ENCODE peak calls at places on chromosome 11, in four cellular contexts. One of them, this sample, is unnamed.

GRCh38 chr11:133931449-133932060 is 25.2 kb downstream of the IGSF9B start:
- DNase-seq in C1 segment of cervical spinal cord: no peak
- DNase-seq in activated CD8-positive, alpha-beta memory T cell treated with anti-CD3 and anti-CD28 coated beads for 1 hour: no peak
- DNase-seq in neuronal stem cell: no peak
- DNase-seq in this sample: no peak

GRCh38 chr11:124717421-124717785 is 22.3 kb upstream of the NRGN start:
- DNase-seq in C1 segment of cervical spinal cord: no peak
- DNase-seq in activated CD8-positive, alpha-beta memory T cell treated with anti-CD3 and anti-CD28 coated beads for 1 hour: no peak
- DNase-seq in neuronal stem cell: no peak
- DNase-seq in this sample: no peak

GRCh38 chr11:69617682-69618081 is 23.3 kb upstream of the CCND1 start:
- DNase-seq in C1 segment of cervical spinal cord: no peak
- DNase-seq in activated CD8-positive, alpha-beta memory T cell treated with anti-CD3 and anti-CD28 coated beads for 1 hour: no peak
- DNase-seq in neuronal stem cell: no peak
- DNase-seq in this sample: no peak

GRCh38 chr11:128877726-128878125 is 10.6 kb upstream of the KCNJ1 start:
- DNase-seq in C1 segment of cervical spinal cord: no peak
- DNase-seq in activated CD8-positive, alpha-beta memory T cell treated with anti-CD3 and anti-CD28 coated beads for 1 hour: no peak
- DNase-seq in neuronal stem cell: no peak
- DNase-seq in this sample: no peak

GRCh38 chr11:59866397-59866796 is at the start of gene TCN1:
- DNase-seq in C1 segment of cervical spinal cord: no peak
- DNase-seq in activated CD8-positive, alpha-beta memory T cell treated with anti-CD3 and anti-CD28 coated beads for 1 hour: no peak
- DNase-seq in neuronal stem cell: no peak
- DNase-seq in this sample: no peak

GRCh38 chr11:17839973-17840611 is 105.5 kb downstream of the KCNC1 start:
- DNase-seq in C1 segment of cervical spinal cord: no peak
- DNase-seq in activated CD8-positive, alpha-beta memory T cell treated with anti-CD3 and anti-CD28 coated beads for 1 hour: no peak
- DNase-seq in neuronal stem cell: no peak
- DNase-seq in this sample: no peak

GRCh38 chr11:28756977-28757376 is 648.8 kb downstream of the METTL15 start:
- DNase-seq in C1 segment of cervical spinal cord: no peak
- DNase-seq in activated CD8-positive, alpha-beta memory T cell treated with anti-CD3 and anti-CD28 coated beads for 1 hour: no peak
- DNase-seq in neuronal stem cell: no peak
- DNase-seq in this sample: no peak

GRCh38 chr11:67024410-67024809 is 1.5 kb downstream of the SYT12 start:
- DNase-seq in C1 segment of cervical spinal cord: no peak
- DNase-seq in activated CD8-positive, alpha-beta memory T cell treated with anti-CD3 and anti-CD28 coated beads for 1 hour: peak; percentile 8
- DNase-seq in neuronal stem cell: no peak
- DNase-seq in this sample: no peak

GRCh38 chr11:90500922-90501568 is 278.2 kb upstream of the CHORDC1 start:
- DNase-seq in C1 segment of cervical spinal cord: no peak
- DNase-seq in activated CD8-positive, alpha-beta memory T cell treated with anti-CD3 and anti-CD28 coated beads for 1 hour: no peak
- DNase-seq in neuronal stem cell: no peak
- DNase-seq in this sample: no peak

GRCh38 chr11:102986815-102987214 is 31.3 kb upstream of the MMP13 start:
- DNase-seq in C1 segment of cervical spinal cord: no peak
- DNase-seq in activated CD8-positive, alpha-beta memory T cell treated with anti-CD3 and anti-CD28 coated beads for 1 hour: no peak
- DNase-seq in neuronal stem cell: no peak
- DNase-seq in this sample: no peak

GRCh38 chr11:19979519-19979845 is 180.8 kb downstream of the DBX1 start:
- DNase-seq in C1 segment of cervical spinal cord: no peak
- DNase-seq in activated CD8-positive, alpha-beta memory T cell treated with anti-CD3 and anti-CD28 coated beads for 1 hour: no peak
- DNase-seq in neuronal stem cell: no peak
- DNase-seq in this sample: no peak

GRCh38 chr11:74669311-74670160 is 61.7 kb downstream of the CHRDL2 start:
- DNase-seq in C1 segment of cervical spinal cord: no peak
- DNase-seq in activated CD8-positive, alpha-beta memory T cell treated with anti-CD3 and anti-CD28 coated beads for 1 hour: no peak
- DNase-seq in neuronal stem cell: no peak
- DNase-seq in this sample: no peak

This sample was measured in posterior cingulate gyrus.